ENCODE peak calls at places on chromosomes 11 and 22, in four cellular contexts. X, Y, K and Z are unnamed samples.

GRCh38 chr11:19027829-19028595 is 32.5 kb downstream of the MRGPRX2 start:
- DNase-seq in X (peak; percentile 90), Y (no peak), K (peak; percentile 64), Z (peak; percentile 46)

GRCh38 chr11:45593992-45594391 is 71.4 kb downstream of the CHST1 start:
- DNase-seq in X (peak; percentile 12), Y (no peak), K (no peak), Z (no peak)

GRCh38 chr11:6602096-6602940 is 1.1 kb downstream of the RRP8 start:
- DNase-seq in X (no peak), Y (no peak), K (no peak), Z (no peak)

GRCh38 chr22:39351689-39352214 is 2.0 kb downstream of the SYNGR1 start:
- DNase-seq in X (peak; percentile 10), Y (no peak), K (no peak), Z (no peak)

GRCh38 chr22:45638834-45639746 is 32.5 kb upstream of the ATXN10 start:
- DNase-seq in X (peak; percentile 69), Y (no peak), K (peak; percentile 69), Z (peak; percentile 66)

GRCh38 chr11:126816655-126817054 is 183.9 kb downstream of the KIRREL3 start:
- DNase-seq in X (no peak), Y (no peak), K (no peak), Z (no peak)

GRCh38 chr11:35166369-35167360 is 27.7 kb downstream of the CD44 start:
- DNase-seq in X (peak; percentile 95), Y (no peak), K (peak; percentile 93), Z (peak; percentile 67)

GRCh38 chr11:31813242-31813960 is 2.3 kb upstream of the PAX6 start:
- DNase-seq in X (no peak), Y (no peak), K (no peak), Z (no peak)

GRCh38 chr11:64039012-64039665 is 3.4 kb downstream of the FLRT1 start:
- DNase-seq in X (no peak), Y (no peak), K (no peak), Z (no peak)

GRCh38 chr22:25900880-25901279 is 158.9 kb downstream of the MYO18B start:
- DNase-seq in X (no peak), Y (no peak), K (no peak), Z (no peak)

GRCh38 chr22:21876486-21877176 is 9.2 kb upstream of the MAPK1 start:
- DNase-seq in X (peak; percentile 73), Y (no peak), K (peak; percentile 92), Z (peak; percentile 75)

GRCh38 chr11:87173185-87174039 is 135.7 kb downstream of the TMEM135 start:
- DNase-seq in X (peak; percentile 63), Y (no peak), K (peak; percentile 41), Z (peak; percentile 66)

GRCh38 chr11:48108231-48109045 is 108.2 kb upstream of the OR4B1 start:
- DNase-seq in X (no peak), Y (no peak), K (no peak), Z (no peak)

GRCh38 chr11:48107188-48107704 is 109.4 kb upstream of the OR4B1 start:
- DNase-seq in X (peak; percentile 51), Y (no peak), K (peak; percentile 48), Z (no peak)

GRCh38 chr11:48109046-48109666 is 107.5 kb upstream of the OR4B1 start:
- DNase-seq in X (peak; percentile 64), Y (no peak), K (peak; percentile 71), Z (peak; percentile 70)

GRCh38 chr11:48111941-48112340 is 104.7 kb upstream of the OR4B1 start:
- DNase-seq in X (no peak), Y (no peak), K (no peak), Z (no peak)

DNA sequence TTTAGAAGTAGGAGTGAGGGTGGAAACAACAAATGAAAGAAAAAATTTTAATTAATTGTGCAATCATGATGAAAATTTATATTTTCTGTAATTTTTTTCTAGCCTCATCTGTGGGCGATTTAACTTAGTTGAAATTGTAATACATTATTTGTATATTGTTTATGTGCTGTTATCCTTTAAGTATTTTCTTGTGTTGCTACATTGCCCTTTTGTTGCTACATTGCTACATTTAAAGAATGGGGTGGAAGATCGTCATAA is 106.2 kb upstream of the OR4B1 start:
- DNase-seq in X (no peak), Y (no peak), K (no peak), Z (no peak)
- H3K4me3 ChIP-seq in X (no peak overlapping the region), Y (no peak overlapping the region), K (no peak overlapping the region), Z (no peak overlapping the region)

GRCh38 chr22:36636916-36637315 is 66.6 kb downstream of the CACNG2 start:
- DNase-seq in X (no peak), Y (no peak), K (no peak), Z (no peak)
- H3K4me3 ChIP-seq in X (no peak overlapping the region), Y (no peak overlapping the region), K (no peak overlapping the region), Z (no peak overlapping the region)

DNA sequence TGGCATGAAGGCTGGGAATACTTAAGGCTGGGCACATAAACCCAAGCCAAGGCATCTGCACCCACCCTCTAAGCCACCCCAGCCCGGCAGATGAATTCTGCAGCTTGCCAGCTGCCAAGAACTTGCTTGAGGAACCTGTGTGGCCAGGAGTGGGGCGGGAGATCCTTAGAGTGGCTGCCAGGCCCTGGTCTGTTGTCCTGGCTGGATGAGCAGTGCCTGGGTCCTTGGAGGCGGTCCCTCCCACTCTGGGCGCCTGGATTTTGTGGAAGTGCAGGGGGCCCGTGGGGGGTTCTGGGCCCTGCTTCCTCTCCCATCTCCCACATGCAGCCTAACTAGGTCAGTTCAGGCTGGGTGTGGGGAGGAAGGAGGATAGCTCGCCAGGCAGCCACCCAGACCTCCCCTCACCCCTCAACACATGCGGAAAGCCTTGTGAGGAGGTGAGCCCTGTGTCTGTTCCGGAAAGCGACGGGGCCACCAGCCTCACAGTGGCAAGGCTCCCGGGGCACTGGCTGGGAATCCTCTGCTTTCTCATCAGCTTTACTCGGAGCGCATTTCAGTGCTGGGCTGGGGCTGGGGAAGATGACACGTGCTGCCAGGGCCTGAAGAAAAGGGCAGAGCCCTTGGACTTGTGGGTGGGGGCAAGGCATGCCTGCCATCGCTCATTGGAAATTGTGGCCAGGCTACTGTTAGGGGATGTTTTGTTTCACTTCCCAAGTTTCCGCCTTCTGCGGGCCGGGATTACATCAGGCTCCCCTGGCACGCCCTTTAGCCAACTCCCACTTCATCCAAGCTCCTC is 8.4 kb downstream of the DAGLA start:
- DNase-seq in X (peak; percentile 73), Y (no peak), K (peak; percentile 88), Z (peak; percentile 56)
- H3K4me3 ChIP-seq in X (no peak overlapping the region), Y (no peak overlapping the region), K (peak overlapping the region; percentile 41), Z (no peak overlapping the region)

DNA sequence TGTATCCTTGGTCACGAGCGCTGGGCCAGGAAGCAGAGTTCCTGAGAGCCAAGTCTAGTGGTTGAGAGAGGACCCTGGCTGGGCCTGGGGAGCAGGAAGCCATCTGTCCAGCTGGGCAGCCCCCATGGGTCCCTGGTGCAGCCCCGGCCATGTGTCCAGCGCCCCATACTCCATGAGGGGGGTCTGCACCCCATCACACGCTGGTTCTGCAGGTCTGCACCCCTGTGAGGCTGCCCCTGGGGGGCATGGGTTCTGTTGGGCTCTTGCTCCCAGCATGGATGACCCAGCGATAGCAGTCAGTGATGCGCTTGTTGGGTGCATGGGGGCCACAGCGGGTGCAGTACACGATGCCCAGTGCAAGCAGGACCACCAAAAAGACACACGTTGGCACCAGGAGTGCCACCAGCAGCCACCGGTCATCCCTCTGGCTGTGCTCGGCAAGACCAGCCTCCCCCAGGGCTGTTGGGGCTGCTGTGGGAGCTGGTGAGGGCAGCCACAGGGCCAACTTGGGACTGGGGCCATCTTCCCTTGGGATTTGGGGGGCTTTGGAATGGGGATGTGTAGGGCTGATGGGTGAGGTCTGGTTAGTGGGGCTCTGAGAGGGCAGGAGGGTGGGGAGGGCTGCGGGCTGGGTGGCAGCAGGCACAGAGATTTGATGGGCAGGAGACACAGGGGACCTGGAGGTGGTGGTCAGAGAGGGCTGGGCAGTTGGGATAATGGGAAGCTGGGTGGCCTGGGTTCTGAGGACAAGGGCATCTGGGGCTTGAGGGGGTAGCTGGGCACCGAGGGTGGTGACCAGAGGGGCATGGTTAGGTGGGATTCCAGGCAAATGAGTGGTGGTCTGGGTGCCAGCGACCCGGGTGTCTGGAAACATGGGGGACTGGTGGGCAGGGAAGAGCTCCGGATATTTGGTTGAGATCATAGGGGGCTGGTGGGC is 2.0 kb downstream of the CD248 start:
- DNase-seq in X (no peak), Y (no peak), K (no peak), Z (no peak)
- H3K4me3 ChIP-seq in X (peak overlapping the region; percentile 63), Y (no peak overlapping the region), K (peak overlapping the region; percentile 98), Z (peak overlapping the region; percentile 60)

GRCh38 chr11:118318112-118319030 is 13.8 kb downstream of the CD3E start:
- DNase-seq in X (no peak), Y (no peak), K (no peak), Z (no peak)
- H3K4me3 ChIP-seq in X (no peak overlapping the region), Y (no peak overlapping the region), K (no peak overlapping the region), Z (no peak overlapping the region)